ENCODE peak calls at places on chromosomes 11 and 22, in five cellular contexts. U is uterus, B is PC-3, N is breast epithelium, W is IMR-90. Y is an unnamed sample.

GRCh38 chr11:67572747-67573419 is 10.7 kb upstream of the GSTP1 start:
- DNase-seq in B (peak; percentile 84), W (peak; percentile 48), N (peak; percentile 59), U (no peak), Y (peak; percentile 67)

GRCh38 chr11:104523611-104524010 is 359.7 kb upstream of the PDGFD start:
- DNase-seq in W (no peak), U (no peak), N (no peak), B (no peak), Y (no peak)

GRCh38 chr11:62125316-62125715 is 1.5 kb downstream of the INCENP start:
- DNase-seq in U (no peak), W (no peak), N (no peak), B (peak; percentile 12), Y (no peak)

GRCh38 chr11:102530558-102530957 is at the start of gene MMP7:
- DNase-seq in N (no peak), B (peak; percentile 75), W (peak; percentile 57), U (no peak), Y (no peak)

GRCh38 chr11:6618117-6619020 is 853 bp downstream of the TPP1 start:
- DNase-seq in N (no peak), W (peak; percentile 90), B (peak; percentile 54), U (peak; percentile 75), Y (no peak)

GRCh38 chr11:107370390-107370789 is 87.2 kb downstream of the CWF19L2 start:
- DNase-seq in N (no peak), U (no peak), B (peak; percentile 26), W (no peak), Y (no peak)

GRCh38 chr22:41656515-41656914 is 32.2 kb downstream of the SNU13 start:
- DNase-seq in B (no peak), W (peak; percentile 11), U (no peak), N (no peak), Y (no peak)

GRCh38 chr11:61659413-61660196 is 20.6 kb upstream of the DAGLA start:
- DNase-seq in N (no peak), U (no peak), W (no peak), B (peak; percentile 22), Y (no peak)

GRCh38 chr11:100562102-100562501 is 125.0 kb upstream of the ARHGAP42 start:
- DNase-seq in W (peak; percentile 86), N (no peak), B (peak; percentile 97), U (peak; percentile 29), Y (no peak)

GRCh38 chr11:112017538-112017937 is 7.7 kb upstream of the DLAT start:
- DNase-seq in U (no peak), W (peak; percentile 78), N (no peak), B (no peak), Y (no peak)

GRCh38 chr11:132200303-132200936 is 830.0 kb downstream of the NTM start:
- DNase-seq in W (no peak), B (no peak), N (no peak), U (no peak), Y (no peak)

GRCh38 chr11:32032478-32032877 is 58.4 kb upstream of the RCN1 start:
- DNase-seq in N (no peak), W (no peak), B (peak; percentile 3), U (no peak), Y (no peak)

GRCh38 chr11:62588966-62589637 is 2.2 kb downstream of the TUT1 start:
- DNase-seq in B (peak; percentile 39), U (no peak), W (no peak), N (no peak), Y (no peak)

GRCh38 chr11:61695917-61696316 is 15.7 kb downstream of the DAGLA start:
- DNase-seq in U (peak; percentile 84), B (peak; percentile 93), N (peak; percentile 87), W (peak; percentile 81), Y (peak; percentile 69)

GRCh38 chr11:31995525-31996123 is 95.2 kb upstream of the RCN1 start:
- DNase-seq in B (peak; percentile 5), N (no peak), W (peak; percentile 19), U (no peak), Y (no peak)

GRCh38 chr22:22097727-22098228 is 115.2 kb upstream of the TOP3B start:
- DNase-seq in U (no peak), W (no peak), N (no peak), B (no peak), Y (no peak)

GRCh38 chr22:49724893-49725489 is 102.7 kb downstream of the BRD1 start:
- DNase-seq in U (peak; percentile 25), W (peak; percentile 20), N (peak; percentile 56), B (peak; percentile 67), Y (no peak)

GRCh38 chr22:30826670-30827355 is 132.1 kb downstream of the OSBP2 start:
- DNase-seq in U (no peak), N (no peak), B (no peak), W (no peak), Y (no peak)

GRCh38 chr11:42239102-42239501 is 779.6 kb upstream of the LRRC4C start:
- DNase-seq in B (peak; percentile 83), U (no peak), W (no peak), N (no peak), Y (no peak)

GRCh38 chr11:65212226-65212801 is 30.6 kb downstream of the CAPN1 start:
- DNase-seq in U (no peak), W (no peak), N (no peak), B (no peak), Y (no peak)

GRCh38 chr11:84532364-84532763 is 1094.8 kb downstream of the DLG2 start:
- DNase-seq in N (no peak), U (no peak), B (no peak), W (no peak), Y (no peak)

GRCh38 chr11:134478611-134479010 is 66.6 kb upstream of the B3GAT1 start:
- DNase-seq in B (no peak), N (no peak), U (no peak), W (no peak), Y (no peak)

GRCh38 chr11:65573391-65574146 is 1.2 kb downstream of the FAM89B start:
- DNase-seq in B (peak; percentile 44), W (no peak), N (no peak), U (peak; percentile 59), Y (no peak)

GRCh38 chr11:72235351-72236057 is 8.5 kb downstream of the PHOX2A start:
- DNase-seq in U (no peak), N (no peak), W (no peak), B (no peak), Y (no peak)

GRCh38 chr11:38448284-38448683 is 1850.2 kb upstream of the RAG2 start:
- DNase-seq in B (peak; percentile 46), N (no peak), U (no peak), W (no peak), Y (no peak)

GRCh38 chr22:49737101-49737551 is 90.5 kb downstream of the BRD1 start:
- DNase-seq in N (peak; percentile 35), W (no peak), U (no peak), B (no peak), Y (no peak)

GRCh38 chr11:18408558-18409242 is 3.4 kb upstream of the LDHC start:
- DNase-seq in B (peak; percentile 18), U (no peak), N (no peak), W (peak; percentile 8), Y (no peak)

GRCh38 chr11:1943977-1944376 is 3.2 kb upstream of the MRPL23 start:
- DNase-seq in U (peak; percentile 13), W (peak; percentile 5), B (peak; percentile 44), N (no peak), Y (peak; percentile 28)

GRCh38 chr11:72230764-72231365 is 6.3 kb downstream of the INPPL1 start:
- DNase-seq in U (no peak), N (no peak), W (no peak), B (no peak), Y (no peak)

GRCh38 chr11:126914166-126914565 is 86.4 kb downstream of the KIRREL3 start:
- DNase-seq in B (no peak), N (no peak), W (peak; percentile 67), U (no peak), Y (no peak)

GRCh38 chr22:34943830-34944229 is 122.1 kb upstream of the ISX start:
- DNase-seq in B (no peak), N (no peak), U (no peak), W (no peak), Y (no peak)

GRCh38 chr11:12727556-12728070 is 53.4 kb downstream of the TEAD1 start:
- DNase-seq in N (no peak), U (no peak), W (peak; percentile 76), B (no peak), Y (no peak)

GRCh38 chr11:58919561-58919960 is 19.7 kb upstream of the GLYATL1 start:
- DNase-seq in N (no peak), B (no peak), W (peak; percentile 6), U (no peak), Y (no peak)

GRCh38 chr22:30922151-30922611 is 46.4 kb downstream of the MORC2 start:
- DNase-seq in U (peak; percentile 65), B (no peak), N (no peak), W (peak; percentile 27), Y (peak; percentile 60)

DNA sequence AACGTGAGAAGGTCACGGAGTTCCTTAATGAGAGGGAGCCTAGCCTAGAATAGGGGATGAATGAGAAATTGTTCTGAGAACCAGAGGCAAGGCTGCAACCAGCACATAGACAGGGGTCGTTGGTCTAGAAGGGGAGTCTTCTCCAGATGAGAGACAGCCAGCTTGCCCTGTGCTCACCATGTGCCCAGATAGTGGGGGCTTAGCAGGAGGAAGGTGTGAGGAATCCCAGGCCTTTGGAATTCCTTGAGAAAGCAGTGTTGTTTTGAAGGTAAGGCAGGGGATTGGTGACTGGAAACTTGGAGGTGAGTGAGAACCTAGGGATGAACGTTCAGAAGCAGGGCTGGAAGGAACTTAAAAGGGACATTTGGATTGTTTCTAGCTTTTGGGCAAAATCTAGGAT is 29.4 kb downstream of the RCOR2 start:
- DNase-seq in U (no peak), W (no peak), B (no peak), N (no peak), Y (no peak)
- H3K27ac ChIP-seq in U (peak overlapping the region; percentile 41), W (no peak overlapping the region), B (peak overlapping the region; percentile 88), N (peak overlapping the region; percentile 95), Y (peak overlapping the region; percentile 80)

GRCh38 chr11:124834526-124835190 is 30.6 kb upstream of the ROBO3 start:
- DNase-seq in B (peak; percentile 91), W (no peak), N (no peak), U (no peak), Y (no peak)
- TF ChIP-seq CTCF in B (no peak), W (no peak), N (no peak), U (no peak), Y (no peak)

DNA sequence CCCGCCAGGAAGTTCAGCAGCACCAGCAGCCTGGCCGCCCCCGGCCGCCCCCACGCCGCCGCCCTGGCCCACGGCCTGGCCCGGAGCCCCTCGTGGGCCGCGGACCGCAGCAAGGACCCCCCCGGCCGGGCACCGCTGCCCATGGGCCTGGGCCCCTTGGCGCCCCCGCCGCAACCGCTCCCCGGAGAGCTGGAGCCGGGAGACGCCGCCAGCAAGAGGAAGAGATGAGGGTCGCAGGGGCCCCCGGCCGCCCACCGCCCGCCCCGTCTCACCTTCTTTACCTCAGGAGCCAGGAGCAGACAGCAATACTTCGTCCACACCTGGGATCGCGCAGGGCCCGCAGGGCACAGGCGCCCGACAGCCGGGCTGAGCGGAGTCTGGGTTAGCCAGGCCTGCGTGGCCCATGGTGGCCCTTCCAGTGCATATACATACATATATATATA is 115.6 kb downstream of the CACNA1I start:
- DNase-seq in U (no peak), W (no peak), N (no peak), B (no peak), Y (no peak)
- H3K4me1 ChIP-seq in U (no peaks in the 10 kb centered on the region), W (peaks cover 2% of the 10 kb centered on the region), N (no peaks in the 10 kb centered on the region), B (no peaks in the 10 kb centered on the region), Y (peaks cover 2% of the 10 kb centered on the region)

DNA sequence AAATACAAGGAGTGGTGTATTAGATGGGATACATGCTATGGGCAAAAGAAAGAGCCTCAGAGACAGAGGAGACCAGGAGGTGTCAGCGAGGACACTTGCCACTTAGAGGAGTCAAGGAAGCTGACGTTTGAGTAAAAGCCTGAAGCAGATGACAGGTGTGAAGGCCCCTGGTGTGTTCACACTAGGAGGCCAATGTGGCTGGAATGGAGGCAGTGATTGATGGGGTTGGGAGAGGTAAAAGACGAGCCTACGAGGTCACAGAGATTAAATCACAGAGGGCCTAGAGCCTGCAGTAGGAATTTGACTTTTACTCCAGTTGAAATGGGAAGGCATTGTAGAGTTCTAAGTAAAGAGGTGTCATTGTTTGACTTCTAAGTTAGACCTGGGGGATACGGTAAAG is 12.0 kb upstream of the GDPD5 start:
- DNase-seq in B (no peak), U (no peak), N (no peak), W (no peak), Y (no peak)
- H3K27ac ChIP-seq in B (peak overlapping the region; percentile 22), U (no peak overlapping the region), N (no peak overlapping the region), W (no peak overlapping the region), Y (no peak overlapping the region)